ENCODE peak calls at places on chromosomes 6 and 20, in eight cellular contexts. N is left ventricle myocardium inferior; B is heart left ventricle; F is breast epithelium; U is psoas muscle; T is IMR-90; J is CD8-positive, alpha-beta T cell; Z is neuronal stem cell. M is an unnamed sample. For H3K9me3, the result is how much of the 10 kb centered on the place peaks cover.

GRCh38 chr20:38180781-38181180 is 15.7 kb upstream of the TGM2 start:
- DNase-seq in N (no peak), B (no peak), F (no peak), U (no peak), T (peak), J (no peak), Z (no peak), M (no peak)

GRCh38 chr6:25835442-25836283 is 3.8 kb upstream of the SLC17A1 start:
- DNase-seq in N (no peak), B (no peak), F (no peak), U (no peak), T (no peak), J (no peak), Z (no peak), M (no peak)

GRCh38 chr6:50966532-50966931 is 147.9 kb downstream of the TFAP2B start:
- DNase-seq in N (no peak), B (no peak), F (no peak), U (no peak), T (no peak), J (no peak), Z (no peak), M (no peak)

GRCh38 chr6:1952726-1953360 is 292.6 kb downstream of the GMDS start:
- DNase-seq in N (no peak), B (no peak), F (no peak), U (no peak), T (peak), J (no peak), Z (no peak), M (no peak)

GRCh38 chr6:35185302-35185681 is 28.5 kb upstream of the SCUBE3 start:
- DNase-seq in N (peak), B (peak), F (no peak), U (peak), T (peak), J (no peak), Z (no peak), M (no peak)

GRCh38 chr20:32527447-32528055 is 57.6 kb downstream of the NOL4L start:
- DNase-seq in N (no peak), B (no peak), F (no peak), U (no peak), T (no peak), J (no peak), Z (no peak), M (no peak)

GRCh38 chr6:88780714-88781389 is 182.6 kb downstream of the RNGTT start:
- DNase-seq in N (no peak), B (peak), F (no peak), U (no peak), T (peak), J (peak), Z (peak), M (peak)

GRCh38 chr6:121780325-121781313 is 345.2 kb downstream of the GJA1 start:
- DNase-seq in N (peak), B (peak), F (peak), U (peak), T (peak), J (no peak), Z (no peak), M (no peak)

GRCh38 chr6:141988954-141989705 is 143.6 kb upstream of the GJE1 start:
- DNase-seq in N (no peak), B (no peak), F (no peak), U (no peak), T (peak), J (no peak), Z (peak), M (peak)

GRCh38 chr6:136753624-136754023 is 38.7 kb downstream of the MAP3K5 start:
- DNase-seq in N (no peak), B (no peak), F (no peak), U (no peak), T (no peak), J (peak), Z (no peak), M (no peak)

GRCh38 chr6:31691078-31691463 is 10.2 kb upstream of the LY6G5C start:
- DNase-seq in N (no peak), B (no peak), F (no peak), U (no peak), T (no peak), J (no peak), Z (no peak), M (no peak)

GRCh38 chr20:50335866-50336265 is 145.2 kb downstream of the CEBPB start:
- DNase-seq in N (no peak), B (no peak), F (no peak), U (no peak), T (no peak), J (no peak), Z (no peak), M (no peak)

GRCh38 chr6:110181131-110182027 is 1.2 kb downstream of the CDC40 start:
- DNase-seq in N (no peak), B (no peak), F (no peak), U (no peak), T (peak), J (no peak), Z (no peak), M (no peak)

GRCh38 chr6:42359021-42359420 is 92.7 kb downstream of the TRERF1 start:
- DNase-seq in N (no peak), B (no peak), F (no peak), U (no peak), T (no peak), J (no peak), Z (no peak), M (no peak)

GRCh38 chr20:20744170-20744725 is 31.8 kb upstream of the RALGAPA2 start:
- DNase-seq in N (no peak), B (no peak), F (no peak), U (no peak), T (no peak), J (no peak), Z (no peak), M (no peak)

GRCh38 chr6:75620387-75621304 is 19.0 kb downstream of the SENP6 start:
- DNase-seq in N (no peak), B (no peak), F (no peak), U (no peak), T (no peak), J (no peak), Z (no peak), M (no peak)

GRCh38 chr20:10806539-10806938 is 132.7 kb upstream of the JAG1 start:
- DNase-seq in N (no peak), B (peak), F (no peak), U (no peak), T (no peak), J (no peak), Z (no peak), M (no peak)

GRCh38 chr6:166671434-166672061 is 44.5 kb upstream of the RPS6KA2 start:
- DNase-seq in N (no peak), B (no peak), F (peak), U (no peak), T (no peak), J (no peak), Z (no peak), M (no peak)

GRCh38 chr6:35056952-35057351 is 84.2 kb downstream of the TCP11 start:
- DNase-seq in N (no peak), B (peak), F (no peak), U (no peak), T (no peak), J (no peak), Z (no peak), M (no peak)

GRCh38 chr6:163872335-163872734 is 457.8 kb downstream of the QKI start:
- DNase-seq in N (no peak), B (no peak), F (no peak), U (no peak), T (peak), J (no peak), Z (no peak), M (no peak)

GRCh38 chr6:21348462-21349195 is 244.9 kb upstream of the SOX4 start:
- DNase-seq in N (peak), B (no peak), F (no peak), U (peak), T (peak), J (no peak), Z (no peak), M (peak)

GRCh38 chr6:143139239-143139784 is 78.6 kb downstream of the AIG1 start:
- DNase-seq in N (no peak), B (no peak), F (no peak), U (no peak), T (no peak), J (no peak), Z (no peak), M (no peak)

GRCh38 chr20:32440758-32441078 is 82.6 kb downstream of the ASXL1 start:
- DNase-seq in N (no peak), B (no peak), F (no peak), U (no peak), T (no peak), J (no peak), Z (no peak), M (no peak)

GRCh38 chr6:82144007-82144851 is 103.3 kb downstream of the IBTK start:
- DNase-seq in N (no peak), B (peak), F (no peak), U (no peak), T (peak), J (no peak), Z (no peak), M (no peak)

GRCh38 chr6:52681416-52681815 is 10.5 kb downstream of the TMEM14A start:
- DNase-seq in N (no peak), B (no peak), F (no peak), U (no peak), T (no peak), J (no peak), Z (no peak), M (no peak)

GRCh38 chr20:11807070-11807741 is 110.5 kb upstream of the BTBD3 start:
- DNase-seq in N (no peak), B (no peak), F (no peak), U (no peak), T (peak), J (no peak), Z (no peak), M (no peak)

GRCh38 chr6:121482004-121482693 is 46.7 kb downstream of the GJA1 start:
- DNase-seq in N (no peak), B (no peak), F (no peak), U (no peak), T (peak), J (no peak), Z (no peak), M (no peak)

GRCh38 chr6:166769648-166770047 is 142.6 kb upstream of the RPS6KA2 start:
- DNase-seq in N (no peak), B (no peak), F (no peak), U (no peak), T (no peak), J (no peak), Z (no peak), M (no peak)

GRCh38 chr20:2858591-2858990 is 14.7 kb upstream of the PTPRA start:
- DNase-seq in N (no peak), B (no peak), F (no peak), U (no peak), T (no peak), J (no peak), Z (no peak), M (no peak)

GRCh38 chr20:46573788-46574581 is 23.5 kb upstream of the OCSTAMP start:
- DNase-seq in N (no peak), B (no peak), F (no peak), U (no peak), T (peak), J (no peak), Z (no peak), M (no peak)

GRCh38 chr6:165191461-165191860 is 117.9 kb downstream of the C6orf118 start:
- DNase-seq in N (no peak), B (no peak), F (no peak), U (no peak), T (no peak), J (no peak), Z (no peak), M (no peak)

GRCh38 chr6:23826587-23826986 is 299.4 kb upstream of the NRSN1 start:
- DNase-seq in N (no peak), B (no peak), F (no peak), U (no peak), T (no peak), J (no peak), Z (no peak), M (no peak)

GRCh38 chr6:157443066-157443800 is 62.2 kb downstream of the ZDHHC14 start:
- DNase-seq in N (no peak), B (no peak), F (no peak), U (no peak), T (peak), J (no peak), Z (no peak), M (no peak)

GRCh38 chr6:159212026-159212425 is 42.8 kb downstream of the FNDC1 start:
- DNase-seq in N (no peak), B (no peak), F (no peak), U (no peak), T (no peak), J (no peak), Z (no peak), M (no peak)

GRCh38 chr6:6696867-6697531 is 108.5 kb downstream of the LY86 start:
- DNase-seq in N (peak), B (peak), F (no peak), U (peak), T (peak), J (no peak), Z (peak), M (peak)

DNA sequence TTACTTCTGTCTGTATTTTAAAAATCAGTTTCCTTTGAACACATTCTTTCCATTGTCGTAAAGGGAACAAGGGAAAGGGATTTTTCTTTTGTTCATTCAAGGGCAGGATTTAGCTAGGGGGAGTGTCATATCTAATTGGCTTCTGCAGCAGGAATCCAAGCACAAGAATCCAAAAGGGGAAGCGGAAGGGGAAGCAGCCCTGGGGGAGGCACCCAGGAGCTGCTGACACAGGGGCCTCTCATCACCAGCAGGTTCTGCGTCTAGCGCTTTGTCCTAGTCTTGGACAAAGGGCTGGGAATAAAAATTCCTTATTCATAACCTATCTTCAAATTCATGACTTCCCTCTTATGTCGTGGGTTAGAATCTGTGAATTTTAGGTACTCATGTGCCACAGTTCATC is 13.7 kb downstream of the RIPK1 start:
- DNase-seq in N (peak), B (peak), F (no peak), U (no peak), T (no peak), J (no peak), Z (peak), M (no peak)
- H3K9me3 ChIP-seq in N (under half), B (under half), F (under half), U (under half), T (under half), J (under half), Z (under half), M (under half)

DNA sequence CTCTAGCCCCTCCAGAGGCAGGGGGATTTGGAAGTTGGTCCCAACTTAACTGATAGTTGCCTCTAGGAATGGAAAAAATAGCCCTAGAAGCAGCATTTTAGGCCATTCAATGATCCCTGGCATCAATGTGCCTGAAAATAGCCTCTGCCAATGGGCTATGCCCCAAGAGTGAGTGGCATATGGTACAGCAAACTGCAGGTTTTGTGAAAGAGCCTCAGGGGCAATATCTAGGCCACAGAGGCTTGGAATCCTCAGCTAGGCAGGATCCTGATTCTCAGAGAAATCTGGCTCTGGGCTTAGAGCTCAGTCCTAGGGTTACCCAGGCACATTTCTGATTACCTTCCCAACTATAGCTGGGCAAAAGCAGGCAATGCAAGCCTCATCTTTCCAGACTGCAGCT is 104.4 kb upstream of the MOCS1 start:
- DNase-seq in N (no peak), B (no peak), F (no peak), U (no peak), T (no peak), J (no peak), Z (no peak), M (no peak)
- H3K9me3 ChIP-seq in N (under half), B (under half), F (under half), U (under half), T (under half), J (under half), Z (under half), M (under half)

GRCh38 chr6:10891960-10892359 is 5.1 kb downstream of the SYCP2L start:
- DNase-seq in N (no peak), B (no peak), F (no peak), U (no peak), T (no peak), J (no peak), Z (no peak), M (no peak)
- H3K9me3 ChIP-seq in N (under half), B (under half), F (under half), U (under half), T (under half), J (under half), Z (under half), M (under half)

DNA sequence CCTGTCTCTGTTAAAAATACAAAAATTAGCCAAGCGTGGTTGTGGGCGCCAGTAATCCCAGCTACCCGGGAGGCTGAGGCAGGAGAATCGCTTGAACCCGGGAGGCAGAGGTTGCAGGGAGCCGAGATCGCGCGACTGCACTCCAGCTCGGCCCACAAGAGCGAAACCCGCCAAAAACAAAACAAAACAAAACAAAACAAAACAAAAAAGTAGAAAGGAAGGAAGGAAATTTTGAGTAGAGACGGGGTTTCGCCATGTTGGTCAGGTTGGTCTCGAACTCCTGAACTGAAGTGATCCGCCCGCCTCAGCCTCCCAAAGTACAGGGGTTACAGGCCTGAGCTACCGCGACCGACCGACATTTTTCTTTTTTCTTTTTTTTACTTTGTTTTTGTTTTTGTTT is 30.6 kb upstream of the PRSS16 start:
- DNase-seq in N (no peak), B (no peak), F (no peak), U (no peak), T (no peak), J (no peak), Z (no peak), M (no peak)
- H3K9me3 ChIP-seq in N (under half), B (under half), F (under half), U (under half), T (under half), J (under half), Z (under half), M (under half)

DNA sequence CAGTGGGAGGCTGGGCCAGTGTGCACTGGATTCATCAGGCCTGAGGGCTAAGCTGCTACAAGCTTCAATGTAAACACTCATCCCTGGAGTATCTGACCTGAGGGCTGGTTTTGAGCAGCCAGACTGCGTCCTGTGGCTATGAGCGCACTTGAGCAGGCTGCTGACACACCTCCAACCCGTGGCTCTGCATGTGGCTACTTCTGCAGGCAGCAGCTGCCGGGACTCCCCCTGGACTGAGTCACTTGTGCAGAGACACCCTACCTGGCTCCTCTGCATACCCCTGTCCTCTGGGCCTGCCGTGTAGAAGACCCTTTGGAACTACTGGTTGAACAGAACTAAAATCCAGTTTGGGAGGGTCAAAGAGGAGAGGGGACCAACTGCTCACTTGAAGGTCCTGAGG is 172.0 kb downstream of the SCP2D1 start:
- DNase-seq in N (no peak), B (no peak), F (no peak), U (no peak), T (no peak), J (no peak), Z (no peak), M (no peak)
- H3K9me3 ChIP-seq in N (under half), B (under half), F (under half), U (under half), T (under half), J (under half), Z (under half), M (under half)

GRCh38 chr20:56160956-56161355 is 87.6 kb upstream of the MC3R start:
- DNase-seq in N (no peak), B (no peak), F (no peak), U (no peak), T (no peak), J (no peak), Z (no peak), M (no peak)
- H3K9me3 ChIP-seq in N (under half), B (under half), F (under half), U (under half), T (under half), J (under half), Z (under half), M (half or more)

DNA sequence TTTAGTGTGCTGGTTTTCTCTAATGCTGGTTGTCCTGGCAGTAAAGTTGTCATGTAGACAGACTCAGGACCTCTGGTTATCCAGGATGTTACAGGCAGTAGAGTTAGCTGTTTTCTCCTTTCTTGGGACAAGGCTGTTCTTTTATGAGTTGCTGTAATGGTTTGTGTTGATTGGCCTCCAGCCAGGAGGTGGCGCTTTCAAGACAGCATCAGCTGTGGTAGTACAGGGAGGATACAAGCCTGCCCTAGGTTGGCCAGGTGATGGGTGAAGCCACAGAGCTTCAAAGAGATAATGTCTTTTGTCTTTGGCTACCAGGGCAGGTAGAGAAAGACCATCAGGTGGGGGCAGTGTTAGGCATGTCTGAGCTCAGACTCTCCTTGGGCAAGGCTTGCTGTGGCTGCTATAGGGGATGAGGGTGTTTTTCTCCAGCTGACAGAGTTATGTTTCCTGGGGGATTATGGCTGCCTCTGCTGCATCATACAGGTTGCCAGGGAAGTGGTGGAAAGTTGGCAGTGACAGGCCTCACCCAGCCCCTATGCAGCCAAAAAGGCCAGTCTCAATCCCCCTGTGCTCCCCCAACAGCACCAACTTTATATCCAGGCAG is 127.2 kb upstream of the TAB2 start:
- DNase-seq in N (peak), B (peak), F (no peak), U (no peak), T (peak), J (no peak), Z (no peak), M (peak)
- H3K9me3 ChIP-seq in N (under half), B (under half), F (under half), U (under half), T (under half), J (under half), Z (under half), M (under half)